ENCODE peak calls at places on chromosomes 3 and 15, in five cellular contexts. One of them, this sample, is unnamed.

GRCh38 chr3:126937533-126938432 is 45.1 kb upstream of the PLXNA1 start:
- DNase-seq in nephron progenitor cell: no peak
- DNase-seq in A549: no peak
- DNase-seq in BJ: no peak
- DNase-seq in foreskin fibroblast: no peak
- DNase-seq in this sample: no peak

GRCh38 chr3:138452491-138452890 is 18.1 kb downstream of the ESYT3 start:
- DNase-seq in A549: no peak
- DNase-seq in nephron progenitor cell: no peak
- DNase-seq in BJ: no peak
- DNase-seq in foreskin fibroblast: no peak
- DNase-seq in this sample: no peak

GRCh38 chr15:101017935-101018849 is 99.0 kb downstream of the LRRK1 start:
- DNase-seq in nephron progenitor cell: no peak
- DNase-seq in foreskin fibroblast: no peak
- DNase-seq in BJ: no peak
- DNase-seq in A549: no peak
- DNase-seq in this sample: no peak

GRCh38 chr3:78785004-78785403 is 982.8 kb downstream of the ROBO1 start:
- DNase-seq in foreskin fibroblast: no peak
- DNase-seq in A549: no peak
- DNase-seq in BJ: no peak
- DNase-seq in nephron progenitor cell: no peak
- DNase-seq in this sample: no peak

GRCh38 chr3:135103913-135104312 is 308.9 kb downstream of the EPHB1 start:
- DNase-seq in nephron progenitor cell: no peak
- DNase-seq in foreskin fibroblast: no peak
- DNase-seq in A549: no peak
- DNase-seq in BJ: no peak
- DNase-seq in this sample: no peak

GRCh38 chr3:78178209-78178608 is 1138.3 kb downstream of the ROBO2 start:
- DNase-seq in A549: no peak
- DNase-seq in BJ: no peak
- DNase-seq in nephron progenitor cell: no peak
- DNase-seq in foreskin fibroblast: no peak
- DNase-seq in this sample: no peak

GRCh38 chr15:52164631-52165265 is 26.4 kb downstream of the GNB5 start:
- DNase-seq in foreskin fibroblast: no peak
- DNase-seq in nephron progenitor cell: no peak
- DNase-seq in BJ: no peak
- DNase-seq in A549: no peak
- DNase-seq in this sample: no peak

GRCh38 chr3:48451270-48451669 is 4.7 kb downstream of the ATRIP start:
- DNase-seq in A549: no peak
- DNase-seq in BJ: no peak
- DNase-seq in foreskin fibroblast: no peak
- DNase-seq in nephron progenitor cell: no peak
- DNase-seq in this sample: no peak

GRCh38 chr3:133137042-133137393 is 98.8 kb downstream of the TMEM108 start:
- DNase-seq in A549: no peak
- DNase-seq in BJ: no peak
- DNase-seq in nephron progenitor cell: no peak
- DNase-seq in foreskin fibroblast: no peak
- DNase-seq in this sample: no peak

GRCh38 chr15:25065286-25065685 is 110.5 kb downstream of the SNRPN start:
- DNase-seq in foreskin fibroblast: no peak
- DNase-seq in A549: no peak
- DNase-seq in nephron progenitor cell: no peak
- DNase-seq in BJ: no peak
- DNase-seq in this sample: peak; percentile 1

GRCh38 chr3:50600141-50600753 is 11.3 kb downstream of the CISH start:
- DNase-seq in A549: no peak
- DNase-seq in foreskin fibroblast: no peak
- DNase-seq in nephron progenitor cell: no peak
- DNase-seq in BJ: no peak
- DNase-seq in this sample: no peak

GRCh38 chr3:55329849-55330248 is 157.3 kb downstream of the WNT5A start:
- DNase-seq in foreskin fibroblast: peak; percentile 88
- DNase-seq in BJ: peak; percentile 83
- DNase-seq in nephron progenitor cell: no peak
- DNase-seq in A549: no peak
- DNase-seq in this sample: no peak

GRCh38 chr3:104846270-104846669 is 520.4 kb upstream of the ALCAM start:
- DNase-seq in foreskin fibroblast: peak; percentile 41
- DNase-seq in BJ: peak; percentile 13
- DNase-seq in A549: no peak
- DNase-seq in nephron progenitor cell: no peak
- DNase-seq in this sample: no peak

GRCh38 chr15:81645470-81645869 is 271.5 kb upstream of the TMC3 start:
- DNase-seq in A549: no peak
- DNase-seq in foreskin fibroblast: no peak
- DNase-seq in BJ: no peak
- DNase-seq in nephron progenitor cell: no peak
- DNase-seq in this sample: no peak

GRCh38 chr3:127700406-127700805 is 27.7 kb downstream of the ABTB1 start:
- DNase-seq in A549: no peak
- DNase-seq in foreskin fibroblast: no peak
- DNase-seq in BJ: no peak
- DNase-seq in nephron progenitor cell: no peak
- DNase-seq in this sample: peak; percentile 27

GRCh38 chr15:77144492-77145070 is 73.7 kb upstream of the TSPAN3 start:
- DNase-seq in foreskin fibroblast: peak; percentile 84
- DNase-seq in nephron progenitor cell: no peak
- DNase-seq in A549: no peak
- DNase-seq in BJ: peak; percentile 94
- DNase-seq in this sample: no peak

GRCh38 chr3:62562017-62562416 is 188.7 kb upstream of the FEZF2 start:
- DNase-seq in foreskin fibroblast: peak; percentile 77
- DNase-seq in BJ: peak; percentile 44
- DNase-seq in A549: no peak
- DNase-seq in nephron progenitor cell: no peak
- DNase-seq in this sample: no peak

GRCh38 chr3:156620901-156621300 is 53.5 kb upstream of the TIPARP start:
- DNase-seq in BJ: no peak
- DNase-seq in foreskin fibroblast: no peak
- DNase-seq in nephron progenitor cell: no peak
- DNase-seq in A549: no peak
- DNase-seq in this sample: no peak

GRCh38 chr3:157317895-157318294 is 118.8 kb upstream of the PTX3 start:
- DNase-seq in BJ: no peak
- DNase-seq in nephron progenitor cell: no peak
- DNase-seq in foreskin fibroblast: peak; percentile 32
- DNase-seq in A549: no peak
- DNase-seq in this sample: no peak

GRCh38 chr15:43186003-43186353 is 775 bp downstream of the CCNDBP1 start:
- DNase-seq in nephron progenitor cell: no peak
- DNase-seq in foreskin fibroblast: no peak
- DNase-seq in A549: peak; percentile 16
- DNase-seq in BJ: no peak
- DNase-seq in this sample: no peak

GRCh38 chr3:186902154-186902553 is 28.2 kb upstream of the ST6GAL1 start:
- DNase-seq in foreskin fibroblast: no peak
- DNase-seq in BJ: no peak
- DNase-seq in A549: no peak
- DNase-seq in nephron progenitor cell: no peak
- DNase-seq in this sample: no peak

GRCh38 chr3:129366312-129366831 is 62.1 kb downstream of the EFCAB12 start:
- DNase-seq in nephron progenitor cell: no peak
- DNase-seq in A549: no peak
- DNase-seq in BJ: no peak
- DNase-seq in foreskin fibroblast: no peak
- DNase-seq in this sample: no peak

GRCh38 chr15:52082197-52083036 is 30.2 kb downstream of the BCL2L10 start:
- DNase-seq in foreskin fibroblast: no peak
- DNase-seq in BJ: no peak
- DNase-seq in A549: no peak
- DNase-seq in nephron progenitor cell: no peak
- DNase-seq in this sample: no peak

GRCh38 chr3:48837163-48837562 is 10.5 kb downstream of the PRKAR2A start:
- DNase-seq in foreskin fibroblast: no peak
- DNase-seq in nephron progenitor cell: no peak
- DNase-seq in BJ: no peak
- DNase-seq in A549: no peak
- DNase-seq in this sample: no peak

GRCh38 chr3:178777718-178778411 is 241.6 kb downstream of the KCNMB2 start:
- DNase-seq in A549: no peak
- DNase-seq in foreskin fibroblast: peak; percentile 23
- DNase-seq in nephron progenitor cell: no peak
- DNase-seq in BJ: peak; percentile 46
- DNase-seq in this sample: no peak

GRCh38 chr15:41894791-41895463 is 1.1 kb upstream of the SPTBN5 start:
- DNase-seq in BJ: peak; percentile 13
- DNase-seq in nephron progenitor cell: no peak
- DNase-seq in foreskin fibroblast: peak; percentile 73
- DNase-seq in A549: no peak
- DNase-seq in this sample: no peak

GRCh38 chr3:55416381-55416821 is 70.7 kb downstream of the WNT5A start:
- DNase-seq in nephron progenitor cell: no peak
- DNase-seq in foreskin fibroblast: peak; percentile 96
- DNase-seq in A549: no peak
- DNase-seq in BJ: peak; percentile 72
- DNase-seq in this sample: no peak

GRCh38 chr15:78065284-78065872 is 12.1 kb downstream of the TBC1D2B start:
- DNase-seq in foreskin fibroblast: peak; percentile 98
- DNase-seq in BJ: peak; percentile 97
- DNase-seq in A549: no peak
- DNase-seq in nephron progenitor cell: no peak
- DNase-seq in this sample: no peak

DNA sequence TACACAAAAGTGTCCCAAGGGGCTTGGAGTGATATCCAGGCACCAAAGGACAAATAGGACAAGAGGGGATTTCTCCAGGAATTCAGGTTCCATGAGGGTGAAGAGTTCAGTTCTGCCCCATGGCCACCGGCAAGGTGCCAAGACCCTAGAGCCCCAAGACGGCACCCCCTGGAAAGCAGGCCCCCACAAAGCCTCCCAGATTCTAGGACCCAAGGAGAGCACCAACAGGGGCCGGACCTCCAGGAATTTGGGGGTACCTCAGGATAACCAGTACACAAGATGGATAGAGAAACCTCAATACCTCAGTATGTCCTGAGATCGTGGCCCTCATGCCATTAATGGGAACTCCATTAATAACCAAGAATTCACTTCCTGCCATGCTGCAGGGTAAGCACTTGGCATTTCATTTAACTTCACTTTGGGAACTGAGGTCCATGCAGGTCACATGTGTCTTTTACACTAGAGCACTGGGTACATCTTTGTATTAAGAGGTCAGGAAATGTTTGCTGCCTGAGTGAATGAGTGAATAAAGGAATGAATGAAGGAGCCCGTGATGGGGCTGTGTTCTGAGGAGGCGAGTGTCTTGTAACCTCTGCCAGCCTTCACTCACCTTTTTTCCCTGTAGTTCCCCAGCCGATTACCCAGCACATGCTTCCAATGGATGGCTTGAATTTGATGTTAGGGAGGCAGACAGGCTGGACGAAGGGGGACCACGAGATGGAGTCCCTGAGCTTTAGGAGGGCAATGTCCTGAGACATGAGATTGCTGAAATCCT is 15.5 kb upstream of the PRSS50 start:
- DNase-seq in A549: no peak
- DNase-seq in nephron progenitor cell: no peak
- DNase-seq in BJ: no peak
- DNase-seq in foreskin fibroblast: peak; percentile 6
- DNase-seq in this sample: no peak
- TF ChIP-seq CTCF in A549: no peak
- TF ChIP-seq CTCF in nephron progenitor cell: no peak
- TF ChIP-seq CTCF in BJ: peak; percentile 9
- TF ChIP-seq CTCF in foreskin fibroblast: peak; percentile 8
- TF ChIP-seq CTCF in this sample: no peak

DNA sequence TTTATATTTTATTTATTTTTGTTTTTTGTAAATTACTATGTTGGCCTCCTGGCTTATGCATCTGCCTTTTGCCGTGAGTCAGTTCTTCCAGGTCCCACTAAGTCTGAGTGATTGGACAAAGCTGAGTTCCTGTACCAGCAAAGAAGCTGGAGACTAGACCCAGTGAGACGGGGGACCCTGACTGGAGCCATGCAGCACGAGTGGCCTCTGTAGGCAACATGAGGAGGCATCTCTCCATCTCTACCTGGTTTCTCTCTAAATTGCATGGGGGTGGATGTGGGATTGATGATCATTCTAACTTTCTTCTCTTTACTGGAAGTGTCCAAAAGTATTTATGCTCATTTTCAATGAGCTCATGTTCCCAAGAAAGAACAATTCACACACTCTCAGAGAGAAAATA is 155.3 kb upstream of the MRPL3 start:
- DNase-seq in A549: no peak
- DNase-seq in nephron progenitor cell: no peak
- DNase-seq in foreskin fibroblast: no peak
- DNase-seq in BJ: no peak
- DNase-seq in this sample: no peak
- TF ChIP-seq CTCF in A549: no peak
- TF ChIP-seq CTCF in nephron progenitor cell: no peak
- TF ChIP-seq CTCF in foreskin fibroblast: no peak
- TF ChIP-seq CTCF in BJ: no peak
- TF ChIP-seq CTCF in this sample: no peak

GRCh38 chr3:119965692-119966091 is 128.6 kb downstream of the GSK3B start:
- DNase-seq in foreskin fibroblast: no peak
- DNase-seq in BJ: no peak
- DNase-seq in nephron progenitor cell: no peak
- DNase-seq in A549: no peak
- DNase-seq in this sample: no peak
- TF ChIP-seq CTCF in foreskin fibroblast: no peak
- TF ChIP-seq CTCF in BJ: no peak
- TF ChIP-seq CTCF in nephron progenitor cell: no peak
- TF ChIP-seq CTCF in A549: no peak
- TF ChIP-seq CTCF in this sample: no peak

DNA sequence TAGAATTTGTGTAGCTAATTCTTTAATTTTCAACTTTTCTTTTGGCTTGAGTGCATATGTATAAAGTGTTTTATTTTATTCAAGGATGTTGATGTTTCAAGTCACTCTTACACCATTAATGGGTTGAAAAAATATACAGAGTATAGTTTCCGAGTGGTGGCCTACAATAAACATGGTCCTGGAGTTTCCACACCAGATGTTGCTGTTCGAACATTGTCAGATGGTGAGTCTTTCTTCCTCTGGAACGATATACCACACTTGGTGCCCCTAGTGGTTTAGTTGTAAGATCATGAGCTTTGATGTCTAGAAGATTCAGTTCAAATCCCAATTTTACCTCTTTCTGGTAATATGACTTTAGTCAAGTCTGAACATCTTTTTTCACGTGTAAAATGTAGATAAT is 119.3 kb downstream of the HCN4 start:
- DNase-seq in foreskin fibroblast: no peak
- DNase-seq in nephron progenitor cell: no peak
- DNase-seq in BJ: no peak
- DNase-seq in A549: no peak
- DNase-seq in this sample: no peak
- TF ChIP-seq CTCF in foreskin fibroblast: no peak
- TF ChIP-seq CTCF in nephron progenitor cell: no peak
- TF ChIP-seq CTCF in BJ: no peak
- TF ChIP-seq CTCF in A549: no peak
- TF ChIP-seq CTCF in this sample: peak; percentile 38

DNA sequence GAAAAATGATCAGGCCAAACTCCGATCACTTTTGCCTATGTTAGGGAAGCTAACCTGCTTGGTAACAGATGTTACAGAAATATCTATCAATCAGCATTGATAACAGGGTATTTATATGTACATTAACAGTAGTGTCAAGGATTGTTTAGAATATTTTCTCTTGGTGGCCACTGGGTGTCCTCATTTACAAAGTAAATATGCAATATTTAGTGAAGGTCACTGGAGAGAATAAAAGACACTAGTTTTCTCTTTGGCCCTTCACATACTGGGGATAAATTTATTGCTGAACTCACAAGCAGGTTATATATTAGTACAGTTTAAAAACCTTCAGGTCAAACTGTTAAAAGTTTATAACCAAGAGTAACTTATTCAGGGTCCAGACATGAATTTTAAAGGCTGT is 69.0 kb downstream of the TIGIT start:
- DNase-seq in A549: peak; percentile 19
- DNase-seq in BJ: no peak
- DNase-seq in nephron progenitor cell: no peak
- DNase-seq in foreskin fibroblast: peak; percentile 20
- DNase-seq in this sample: no peak
- TF ChIP-seq CTCF in A549: peak; percentile 60
- TF ChIP-seq CTCF in BJ: peak; percentile 38
- TF ChIP-seq CTCF in nephron progenitor cell: peak; percentile 33
- TF ChIP-seq CTCF in foreskin fibroblast: peak; percentile 26
- TF ChIP-seq CTCF in this sample: peak; percentile 52